ENCODE peak calls at places on chromosomes 3 and 15, in seven cellular contexts. S is GM23248, Z is OCI-LY7, V is PC-9, T is SK-N-SH, I is PC-3, E is hepatocyte. G is an unnamed sample.

GRCh38 chr15:38857814-38858213 is 293.2 kb upstream of the RASGRP1 start:
- DNase-seq in I (no peak), T (no peak), S (no peak), Z (no peak), V (no peak), E (no peak), G (no peak)

GRCh38 chr3:169667710-169668080 is 4.2 kb upstream of the MECOM start:
- DNase-seq in Z (no peak), S (no peak), I (no peak), V (no peak), E (no peak), T (peak; percentile 20), G (peak; percentile 23)

GRCh38 chr3:1960506-1960905 is 138.2 kb upstream of the CNTN4 start:
- DNase-seq in E (no peak), S (no peak), Z (no peak), V (no peak), I (no peak), T (no peak), G (no peak)

GRCh38 chr15:67822537-67823370 is 2.6 kb upstream of the SKOR1 start:
- DNase-seq in I (no peak), Z (no peak), T (peak; percentile 81), S (no peak), E (no peak), V (no peak), G (peak; percentile 73)

GRCh38 chr3:76668653-76669052 is 371.2 kb upstream of the ROBO2 start:
- DNase-seq in E (no peak), S (no peak), T (no peak), I (no peak), Z (no peak), V (no peak), G (no peak)

GRCh38 chr3:16183601-16184270 is 9.3 kb downstream of the GALNT15 start:
- DNase-seq in T (no peak), E (peak; percentile 68), V (no peak), S (peak; percentile 94), Z (no peak), I (peak; percentile 54), G (no peak)

GRCh38 chr3:66456711-66457173 is 44.1 kb downstream of the LRIG1 start:
- DNase-seq in I (no peak), T (no peak), S (no peak), V (no peak), E (no peak), Z (no peak), G (no peak)

GRCh38 chr15:40029979-40030893 is 8.7 kb downstream of the SRP14 start:
- DNase-seq in Z (no peak), S (peak; percentile 56), V (no peak), E (peak; percentile 64), I (peak; percentile 49), T (no peak), G (peak; percentile 83)

GRCh38 chr3:14605070-14605469 is 46.5 kb upstream of the CCDC174 start:
- DNase-seq in E (peak; percentile 46), V (no peak), T (no peak), I (peak; percentile 39), Z (no peak), S (peak; percentile 43), G (no peak)

GRCh38 chr3:13135251-13135810 is 62.1 kb upstream of the IQSEC1 start:
- DNase-seq in T (no peak), E (no peak), Z (no peak), I (no peak), V (no peak), S (no peak), G (no peak)

GRCh38 chr3:71258116-71258515 is 325.4 kb downstream of the FOXP1 start:
- DNase-seq in I (peak; percentile 86), Z (no peak), E (peak; percentile 53), V (peak; percentile 30), S (peak; percentile 85), T (no peak), G (peak; percentile 30)

GRCh38 chr15:69502470-69503045 is 49.9 kb downstream of the RPLP1 start:
- DNase-seq in T (no peak), S (no peak), V (no peak), Z (no peak), E (no peak), I (no peak), G (peak; percentile 22)

GRCh38 chr3:182792901-182793662 is at the start of gene ATP11B:
- DNase-seq in T (peak; percentile 96), S (peak; percentile 77), I (peak; percentile 62), E (peak; percentile 88), V (peak; percentile 84), Z (peak; percentile 88), G (peak; percentile 72)

GRCh38 chr3:124694486-124694885 is 35.8 kb upstream of the UMPS start:
- DNase-seq in Z (no peak), S (no peak), T (no peak), I (peak; percentile 23), E (peak; percentile 35), V (no peak), G (no peak)

GRCh38 chr15:70505411-70505919 is 257.9 kb downstream of the UACA start:
- DNase-seq in E (peak; percentile 72), T (no peak), I (peak; percentile 95), Z (no peak), S (peak; percentile 95), V (peak; percentile 74), G (no peak)

GRCh38 chr15:48459571-48460461 is 128.6 kb downstream of the DUT start:
- DNase-seq in Z (no peak), I (peak; percentile 88), E (no peak), S (peak; percentile 96), V (no peak), T (no peak), G (no peak)

GRCh38 chr15:100279849-100280248 is 61.9 kb downstream of the ADAMTS17 start:
- DNase-seq in I (no peak), S (no peak), Z (no peak), V (no peak), E (no peak), T (no peak), G (no peak)

GRCh38 chr3:195172285-195172684 is 98.7 kb downstream of the XXYLT1 start:
- DNase-seq in T (no peak), E (no peak), S (peak; percentile 68), V (no peak), Z (no peak), I (no peak), G (no peak)

GRCh38 chr15:70907784-70908471 is 15.3 kb downstream of the LRRC49 start:
- DNase-seq in V (no peak), E (no peak), Z (no peak), T (no peak), I (no peak), S (no peak), G (peak; percentile 67)

GRCh38 chr15:44537728-44538240 is 837 bp downstream of the EIF3J start:
- DNase-seq in Z (peak; percentile 27), V (no peak), T (peak; percentile 33), S (no peak), E (peak; percentile 47), I (peak; percentile 36), G (peak; percentile 60)

DNA sequence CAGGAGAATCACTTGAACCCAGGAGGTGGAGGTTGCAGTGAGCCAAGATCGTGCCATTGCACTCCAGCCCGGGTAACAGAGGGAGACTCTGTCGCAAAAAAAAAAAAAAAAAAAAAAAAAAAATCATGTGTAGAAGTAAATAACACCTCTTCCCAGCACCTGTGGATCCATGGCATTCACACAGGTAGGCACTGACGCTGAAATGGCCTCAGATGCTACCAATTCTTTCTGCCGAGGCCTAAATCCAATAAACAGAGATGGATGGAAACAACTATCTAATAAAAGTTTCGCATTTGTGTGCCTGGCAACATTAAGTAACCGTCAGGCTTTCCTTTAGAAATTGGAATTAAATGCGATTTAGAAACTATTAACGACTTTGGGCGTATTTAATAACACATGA is 10.3 kb upstream of the LRRC2 start:
- DNase-seq in I (no peak), V (no peak), S (no peak), T (no peak), Z (no peak), E (no peak), G (no peak)
- H3K9me2 ChIP-seq in I (no peaks in the 10 kb centered on the region), V (no peaks in the 10 kb centered on the region), S (no peaks in the 10 kb centered on the region), T (no peaks in the 10 kb centered on the region), Z (no peaks in the 10 kb centered on the region), E (no peaks in the 10 kb centered on the region), G (no peaks in the 10 kb centered on the region)

GRCh38 chr3:42387802-42388651 is 22.4 kb downstream of the LYZL4 start:
- DNase-seq in S (no peak), V (no peak), E (no peak), T (no peak), I (peak; percentile 10), Z (peak; percentile 45), G (no peak)
- H3K9me2 ChIP-seq in S (no peaks in the 10 kb centered on the region), V (peaks cover 3% of the 10 kb centered on the region), E (no peaks in the 10 kb centered on the region), T (no peaks in the 10 kb centered on the region), I (no peaks in the 10 kb centered on the region), Z (no peaks in the 10 kb centered on the region), G (no peaks in the 10 kb centered on the region)

GRCh38 chr15:79474252-79474651 is 42.1 kb downstream of the MINAR1 start:
- DNase-seq in T (no peak), S (peak; percentile 74), V (no peak), I (no peak), Z (no peak), E (no peak), G (no peak)
- H3K9me2 ChIP-seq in T (no peaks in the 10 kb centered on the region), S (no peaks in the 10 kb centered on the region), V (no peaks in the 10 kb centered on the region), I (no peaks in the 10 kb centered on the region), Z (no peaks in the 10 kb centered on the region), E (no peaks in the 10 kb centered on the region), G (no peaks in the 10 kb centered on the region)

GRCh38 chr3:112642912-112643506 is 2.1 kb upstream of the CCDC80 start:
- DNase-seq in Z (peak; percentile 83), V (peak; percentile 87), T (peak; percentile 85), E (peak; percentile 91), S (peak; percentile 94), I (peak; percentile 95), G (peak; percentile 96)
- H3K9me2 ChIP-seq in Z (no peaks in the 10 kb centered on the region), V (no peaks in the 10 kb centered on the region), T (no peaks in the 10 kb centered on the region), E (no peaks in the 10 kb centered on the region), S (no peaks in the 10 kb centered on the region), I (no peaks in the 10 kb centered on the region), G (peaks cover 4% of the 10 kb centered on the region)

DNA sequence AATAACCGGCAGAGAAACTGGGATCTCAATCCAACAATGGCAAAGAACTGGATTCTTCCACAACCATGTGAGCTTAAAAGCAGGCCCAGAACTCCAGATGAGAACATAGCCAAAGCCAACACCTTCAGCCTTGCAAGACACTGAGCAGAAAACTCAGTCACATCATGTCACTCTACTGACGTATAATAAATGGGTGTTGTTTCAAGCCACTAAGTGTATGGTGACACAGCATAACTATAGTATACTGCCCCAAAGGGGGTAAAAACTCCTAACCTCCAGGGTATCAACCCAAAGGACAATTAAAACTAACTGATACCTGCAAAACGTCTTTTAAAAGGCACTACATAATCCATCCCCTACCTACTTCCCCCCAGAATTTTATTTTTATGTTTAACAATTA is 69.5 kb downstream of the TRANK1 start:
- DNase-seq in S (no peak), V (no peak), T (no peak), E (no peak), I (no peak), Z (no peak), G (no peak)
- H3K9me2 ChIP-seq in S (no peaks in the 10 kb centered on the region), V (no peaks in the 10 kb centered on the region), T (no peaks in the 10 kb centered on the region), E (no peaks in the 10 kb centered on the region), I (no peaks in the 10 kb centered on the region), Z (no peaks in the 10 kb centered on the region), G (no peaks in the 10 kb centered on the region)

GRCh38 chr3:50444782-50445181 is 58.7 kb downstream of the CACNA2D2 start:
- DNase-seq in E (no peak), T (no peak), V (no peak), I (no peak), S (no peak), Z (no peak), G (no peak)
- H3K9me2 ChIP-seq in E (no peaks in the 10 kb centered on the region), T (no peaks in the 10 kb centered on the region), V (no peaks in the 10 kb centered on the region), I (no peaks in the 10 kb centered on the region), S (no peaks in the 10 kb centered on the region), Z (no peaks in the 10 kb centered on the region), G (no peaks in the 10 kb centered on the region)